ENCODE peak calls at places on chromosomes 11 and 22, in nine cellular contexts. One of them, this sample, is unnamed.

GRCh38 chr22:26416670-26417270 is 12.3 kb upstream of the ASPHD2 start:
- DNase-seq in AG10803: peak
- DNase-seq in neural progenitor cell: peak
- DNase-seq in fibroblast of lung: no peak
- DNase-seq in astrocyte of the spinal cord: peak
- DNase-seq in colonic mucosa: no peak
- DNase-seq in cardiac muscle cell: peak
- DNase-seq in lung: no peak
- DNase-seq in astrocyte of the cerebellum: peak
- DNase-seq in this sample: no peak

GRCh38 chr11:109853156-109853776 is 239.9 kb upstream of the ZC3H12C start:
- DNase-seq in AG10803: peak
- DNase-seq in neural progenitor cell: peak
- DNase-seq in fibroblast of lung: peak
- DNase-seq in astrocyte of the spinal cord: peak
- DNase-seq in colonic mucosa: no peak
- DNase-seq in cardiac muscle cell: peak
- DNase-seq in lung: no peak
- DNase-seq in astrocyte of the cerebellum: peak
- DNase-seq in this sample: peak

GRCh38 chr11:94597896-94598295 is 30.7 kb downstream of the PIWIL4 start:
- DNase-seq in AG10803: peak
- DNase-seq in neural progenitor cell: peak
- DNase-seq in fibroblast of lung: peak
- DNase-seq in astrocyte of the spinal cord: peak
- DNase-seq in colonic mucosa: no peak
- DNase-seq in cardiac muscle cell: peak
- DNase-seq in lung: no peak
- DNase-seq in astrocyte of the cerebellum: no peak
- DNase-seq in this sample: peak

GRCh38 chr22:20464096-20464614 is 26.5 kb upstream of the SCARF2 start:
- DNase-seq in AG10803: no peak
- DNase-seq in neural progenitor cell: no peak
- DNase-seq in fibroblast of lung: no peak
- DNase-seq in astrocyte of the spinal cord: no peak
- DNase-seq in colonic mucosa: no peak
- DNase-seq in cardiac muscle cell: no peak
- DNase-seq in lung: no peak
- DNase-seq in astrocyte of the cerebellum: no peak
- DNase-seq in this sample: peak

GRCh38 chr22:27416553-27417427 is 384.8 kb downstream of the MN1 start:
- DNase-seq in AG10803: peak
- DNase-seq in neural progenitor cell: peak
- DNase-seq in fibroblast of lung: peak
- DNase-seq in astrocyte of the spinal cord: peak
- DNase-seq in colonic mucosa: no peak
- DNase-seq in cardiac muscle cell: peak
- DNase-seq in lung: no peak
- DNase-seq in astrocyte of the cerebellum: peak
- DNase-seq in this sample: no peak

GRCh38 chr11:90646266-90646665 is 423.4 kb upstream of the CHORDC1 start:
- DNase-seq in AG10803: no peak
- DNase-seq in neural progenitor cell: no peak
- DNase-seq in fibroblast of lung: no peak
- DNase-seq in astrocyte of the spinal cord: no peak
- DNase-seq in colonic mucosa: no peak
- DNase-seq in cardiac muscle cell: no peak
- DNase-seq in lung: no peak
- DNase-seq in astrocyte of the cerebellum: no peak
- DNase-seq in this sample: no peak

GRCh38 chr11:27807594-27807993 is 107.3 kb upstream of the BDNF start:
- DNase-seq in AG10803: peak
- DNase-seq in neural progenitor cell: no peak
- DNase-seq in fibroblast of lung: peak
- DNase-seq in astrocyte of the spinal cord: no peak
- DNase-seq in colonic mucosa: no peak
- DNase-seq in cardiac muscle cell: no peak
- DNase-seq in lung: no peak
- DNase-seq in astrocyte of the cerebellum: no peak
- DNase-seq in this sample: no peak

GRCh38 chr11:86181379-86181778 is 63.2 kb upstream of the EED start:
- DNase-seq in AG10803: no peak
- DNase-seq in neural progenitor cell: no peak
- DNase-seq in fibroblast of lung: no peak
- DNase-seq in astrocyte of the spinal cord: no peak
- DNase-seq in colonic mucosa: no peak
- DNase-seq in cardiac muscle cell: no peak
- DNase-seq in lung: no peak
- DNase-seq in astrocyte of the cerebellum: no peak
- DNase-seq in this sample: no peak

GRCh38 chr11:27754035-27755017 is 54.1 kb upstream of the BDNF start:
- DNase-seq in AG10803: peak
- DNase-seq in neural progenitor cell: no peak
- DNase-seq in fibroblast of lung: no peak
- DNase-seq in astrocyte of the spinal cord: peak
- DNase-seq in colonic mucosa: no peak
- DNase-seq in cardiac muscle cell: peak
- DNase-seq in lung: no peak
- DNase-seq in astrocyte of the cerebellum: peak
- DNase-seq in this sample: peak

GRCh38 chr11:32438883-32439487 is 3.6 kb upstream of the WT1 start:
- DNase-seq in AG10803: no peak
- DNase-seq in neural progenitor cell: peak
- DNase-seq in fibroblast of lung: no peak
- DNase-seq in astrocyte of the spinal cord: no peak
- DNase-seq in colonic mucosa: no peak
- DNase-seq in cardiac muscle cell: peak
- DNase-seq in lung: no peak
- DNase-seq in astrocyte of the cerebellum: no peak
- DNase-seq in this sample: no peak

GRCh38 chr11:128933481-128934178 is 9.0 kb downstream of the TP53AIP1 start:
- DNase-seq in AG10803: no peak
- DNase-seq in neural progenitor cell: no peak
- DNase-seq in fibroblast of lung: no peak
- DNase-seq in astrocyte of the spinal cord: no peak
- DNase-seq in colonic mucosa: no peak
- DNase-seq in cardiac muscle cell: no peak
- DNase-seq in lung: no peak
- DNase-seq in astrocyte of the cerebellum: no peak
- DNase-seq in this sample: no peak

GRCh38 chr11:17734986-17735822 is 623 bp downstream of the KCNC1 start:
- DNase-seq in AG10803: peak
- DNase-seq in neural progenitor cell: peak
- DNase-seq in fibroblast of lung: peak
- DNase-seq in astrocyte of the spinal cord: peak
- DNase-seq in colonic mucosa: peak
- DNase-seq in cardiac muscle cell: peak
- DNase-seq in lung: peak
- DNase-seq in astrocyte of the cerebellum: peak
- DNase-seq in this sample: peak

GRCh38 chr11:10588904-10589303 is 20.4 kb upstream of the LYVE1 start:
- DNase-seq in AG10803: peak
- DNase-seq in neural progenitor cell: no peak
- DNase-seq in fibroblast of lung: no peak
- DNase-seq in astrocyte of the spinal cord: no peak
- DNase-seq in colonic mucosa: no peak
- DNase-seq in cardiac muscle cell: no peak
- DNase-seq in lung: no peak
- DNase-seq in astrocyte of the cerebellum: no peak
- DNase-seq in this sample: no peak

GRCh38 chr22:22097727-22098228 is 115.2 kb upstream of the TOP3B start:
- DNase-seq in AG10803: no peak
- DNase-seq in neural progenitor cell: no peak
- DNase-seq in fibroblast of lung: no peak
- DNase-seq in astrocyte of the spinal cord: no peak
- DNase-seq in colonic mucosa: no peak
- DNase-seq in cardiac muscle cell: no peak
- DNase-seq in lung: no peak
- DNase-seq in astrocyte of the cerebellum: no peak
- DNase-seq in this sample: no peak

DNA sequence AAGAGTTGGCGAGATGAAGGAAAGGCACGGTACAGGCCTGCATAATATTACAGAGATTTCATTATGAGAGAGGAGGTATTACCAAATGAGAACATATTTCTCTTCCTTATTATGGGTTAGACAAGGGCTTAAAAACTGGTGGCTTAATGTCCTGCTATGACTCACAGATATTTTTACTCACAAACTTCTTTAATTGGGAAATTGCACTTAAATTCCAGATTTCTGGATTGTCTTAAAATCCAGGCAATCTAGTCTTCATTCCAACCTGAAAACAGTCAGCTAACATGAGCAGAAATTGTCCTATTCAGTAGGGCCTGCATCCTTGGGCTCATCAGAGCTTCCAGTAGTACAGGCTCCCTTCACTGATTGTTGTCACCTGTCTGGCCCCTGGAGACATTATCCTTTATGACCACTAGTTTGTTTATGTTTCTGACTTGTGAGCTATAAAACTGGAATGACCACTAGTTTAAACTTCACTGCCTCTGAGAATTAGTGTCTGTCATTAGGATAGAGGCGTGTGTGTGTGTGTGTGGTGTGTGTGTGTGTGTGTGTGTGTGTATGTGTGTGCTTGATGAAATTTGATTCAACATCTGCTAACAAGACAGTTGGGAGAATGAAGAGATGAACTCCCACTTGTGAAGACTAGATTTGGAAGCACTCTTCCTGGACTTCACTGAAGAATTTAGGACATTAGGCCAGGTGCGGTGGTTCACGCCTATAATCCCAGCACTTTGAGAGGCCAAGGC is 25.1 kb downstream of the DBX1 start:
- DNase-seq in AG10803: peak
- DNase-seq in neural progenitor cell: no peak
- DNase-seq in fibroblast of lung: no peak
- DNase-seq in astrocyte of the spinal cord: no peak
- DNase-seq in colonic mucosa: no peak
- DNase-seq in cardiac muscle cell: no peak
- DNase-seq in lung: no peak
- DNase-seq in astrocyte of the cerebellum: no peak
- DNase-seq in this sample: no peak
- H3K4me3 ChIP-seq in AG10803: no peak
- H3K4me3 ChIP-seq in neural progenitor cell: no peak
- H3K4me3 ChIP-seq in fibroblast of lung: no peak
- H3K4me3 ChIP-seq in astrocyte of the spinal cord: no peak
- H3K4me3 ChIP-seq in colonic mucosa: no peak
- H3K4me3 ChIP-seq in cardiac muscle cell: no peak
- H3K4me3 ChIP-seq in lung: no peak
- H3K4me3 ChIP-seq in astrocyte of the cerebellum: no peak
- H3K4me3 ChIP-seq in this sample: no peak

DNA sequence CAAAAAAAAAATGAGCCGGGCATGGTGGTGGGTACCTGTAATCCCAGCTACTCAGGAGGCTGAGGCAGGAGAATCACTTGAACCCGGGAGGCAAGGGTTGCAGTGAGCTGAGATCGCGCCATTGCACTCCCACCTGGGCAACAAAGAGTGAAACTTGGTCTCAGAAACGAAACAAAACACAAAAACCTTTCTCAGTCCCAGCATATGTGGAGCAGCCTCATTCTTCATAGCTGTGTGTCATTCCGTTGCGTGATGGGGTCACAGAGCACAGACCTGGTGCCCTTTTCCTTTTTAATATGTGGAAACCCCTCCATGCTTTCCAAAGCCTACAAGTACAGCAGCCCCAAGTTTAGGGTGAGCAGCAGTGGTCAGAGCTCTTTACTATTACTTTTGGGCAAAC is 13.7 kb downstream of the PEX26 start:
- DNase-seq in AG10803: no peak
- DNase-seq in neural progenitor cell: no peak
- DNase-seq in fibroblast of lung: no peak
- DNase-seq in astrocyte of the spinal cord: no peak
- DNase-seq in colonic mucosa: no peak
- DNase-seq in cardiac muscle cell: no peak
- DNase-seq in lung: no peak
- DNase-seq in astrocyte of the cerebellum: no peak
- DNase-seq in this sample: peak
- TF ChIP-seq CTCF in AG10803: no peak
- TF ChIP-seq CTCF in neural progenitor cell: no peak
- TF ChIP-seq CTCF in fibroblast of lung: no peak
- TF ChIP-seq CTCF in astrocyte of the spinal cord: no peak
- TF ChIP-seq CTCF in colonic mucosa: no peak
- TF ChIP-seq CTCF in cardiac muscle cell: no peak
- TF ChIP-seq CTCF in lung: no peak
- TF ChIP-seq CTCF in astrocyte of the cerebellum: no peak
- TF ChIP-seq CTCF in this sample: no peak

GRCh38 chr22:37199839-37200161 is 11.8 kb upstream of the C1QTNF6 start:
- DNase-seq in AG10803: no peak
- DNase-seq in neural progenitor cell: no peak
- DNase-seq in fibroblast of lung: no peak
- DNase-seq in astrocyte of the spinal cord: no peak
- DNase-seq in colonic mucosa: peak
- DNase-seq in cardiac muscle cell: no peak
- DNase-seq in lung: no peak
- DNase-seq in astrocyte of the cerebellum: no peak
- DNase-seq in this sample: no peak
- H3K4me3 ChIP-seq in AG10803: peak
- H3K4me3 ChIP-seq in neural progenitor cell: no peak
- H3K4me3 ChIP-seq in fibroblast of lung: peak
- H3K4me3 ChIP-seq in astrocyte of the spinal cord: no peak
- H3K4me3 ChIP-seq in colonic mucosa: peak
- H3K4me3 ChIP-seq in cardiac muscle cell: no peak
- H3K4me3 ChIP-seq in lung: no peak
- H3K4me3 ChIP-seq in astrocyte of the cerebellum: no peak
- H3K4me3 ChIP-seq in this sample: peak

DNA sequence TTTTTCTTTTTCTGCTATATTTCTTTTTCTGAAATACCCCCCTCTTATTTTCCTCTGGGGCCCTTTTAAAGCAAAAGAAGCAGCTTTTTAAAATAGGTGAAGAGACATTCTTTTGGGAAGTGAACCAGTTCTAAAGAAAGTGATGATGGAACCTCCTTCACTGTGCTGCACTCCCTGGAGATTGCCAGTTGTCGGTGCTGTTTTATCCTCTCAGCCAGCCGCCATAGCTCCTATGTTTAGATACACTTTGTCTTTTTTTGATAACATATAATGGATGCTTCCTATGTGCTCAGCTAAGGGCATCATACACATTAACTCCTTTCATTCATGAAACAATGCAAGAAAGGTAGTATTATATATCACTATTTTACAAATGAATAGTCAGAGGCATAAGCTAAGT is 14.0 kb downstream of the CFAP300 start:
- DNase-seq in AG10803: no peak
- DNase-seq in neural progenitor cell: peak
- DNase-seq in fibroblast of lung: peak
- DNase-seq in astrocyte of the spinal cord: peak
- DNase-seq in colonic mucosa: no peak
- DNase-seq in cardiac muscle cell: peak
- DNase-seq in lung: no peak
- DNase-seq in astrocyte of the cerebellum: no peak
- DNase-seq in this sample: no peak
- TF ChIP-seq CTCF in AG10803: no peak
- TF ChIP-seq CTCF in neural progenitor cell: peak
- TF ChIP-seq CTCF in fibroblast of lung: peak
- TF ChIP-seq CTCF in astrocyte of the spinal cord: peak
- TF ChIP-seq CTCF in colonic mucosa: no peak
- TF ChIP-seq CTCF in cardiac muscle cell: peak
- TF ChIP-seq CTCF in lung: no peak
- TF ChIP-seq CTCF in astrocyte of the cerebellum: peak
- TF ChIP-seq CTCF in this sample: no peak

DNA sequence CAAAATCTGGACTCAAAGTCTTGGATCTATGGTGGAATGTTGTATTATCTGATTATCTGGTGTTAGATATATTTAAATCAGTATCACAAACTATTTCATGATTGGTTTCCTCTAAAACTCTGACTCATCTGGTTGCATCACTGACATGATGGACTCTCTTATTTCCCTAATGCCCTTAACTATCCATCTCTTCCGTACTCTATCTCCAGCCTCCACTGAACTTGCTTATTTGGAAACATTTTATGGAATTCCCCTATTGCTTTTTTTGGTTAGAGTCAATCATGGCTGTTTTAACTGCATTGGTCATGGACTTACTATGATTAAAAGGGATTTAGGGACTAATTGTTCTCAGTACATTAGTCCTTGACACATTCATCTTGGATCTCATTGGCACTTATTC is 941.8 kb upstream of the CCDC90B start:
- DNase-seq in AG10803: no peak
- DNase-seq in neural progenitor cell: no peak
- DNase-seq in fibroblast of lung: no peak
- DNase-seq in astrocyte of the spinal cord: no peak
- DNase-seq in colonic mucosa: no peak
- DNase-seq in cardiac muscle cell: no peak
- DNase-seq in lung: no peak
- DNase-seq in astrocyte of the cerebellum: no peak
- DNase-seq in this sample: no peak
- H3K4me3 ChIP-seq in AG10803: no peak
- H3K4me3 ChIP-seq in neural progenitor cell: no peak
- H3K4me3 ChIP-seq in fibroblast of lung: no peak
- H3K4me3 ChIP-seq in astrocyte of the spinal cord: no peak
- H3K4me3 ChIP-seq in colonic mucosa: no peak
- H3K4me3 ChIP-seq in cardiac muscle cell: no peak
- H3K4me3 ChIP-seq in lung: no peak
- H3K4me3 ChIP-seq in astrocyte of the cerebellum: no peak
- H3K4me3 ChIP-seq in this sample: no peak